ENCODE peak calls at places on chromosomes 2 and 18, in six cellular contexts. U is gastrocnemius medialis, Q is tibial artery, F is neural crest cell, Z is stomach, T is B cell. D is an unnamed sample.

GRCh38 chr2:61178603-61179545 is 16.9 kb downstream of the C2orf74 start:
- DNase-seq in U (peak; percentile 53), Q (no peak), F (no peak), Z (no peak), T (no peak), D (no peak)

GRCh38 chr2:32061973-32062861 is 1.1 kb upstream of the SPAST start:
- DNase-seq in U (peak; percentile 48), Q (peak; percentile 59), F (no peak), Z (peak; percentile 62), T (no peak), D (no peak)

GRCh38 chr2:223460774-223461211 is 141.4 kb downstream of the SCG2 start:
- DNase-seq in U (no peak), Q (no peak), F (no peak), Z (no peak), T (no peak), D (no peak)

GRCh38 chr2:96117701-96118588 is 1.6 kb upstream of the ADRA2B start:
- DNase-seq in U (no peak), Q (no peak), F (no peak), Z (no peak), T (no peak), D (peak; percentile 25)

GRCh38 chr2:155209696-155210449 is 511.4 kb downstream of the KCNJ3 start:
- DNase-seq in U (no peak), Q (no peak), F (no peak), Z (no peak), T (no peak), D (no peak)

GRCh38 chr18:77223221-77223639 is 26.4 kb upstream of the GALR1 start:
- DNase-seq in U (no peak), Q (no peak), F (no peak), Z (no peak), T (no peak), D (no peak)

GRCh38 chr2:196987298-196987653 is 60.8 kb upstream of the PGAP1 start:
- DNase-seq in U (no peak), Q (no peak), F (no peak), Z (no peak), T (no peak), D (no peak)

GRCh38 chr2:113672297-113672696 is 45.2 kb downstream of the RABL2A start:
- DNase-seq in U (no peak), Q (no peak), F (no peak), Z (no peak), T (no peak), D (no peak)

GRCh38 chr2:162974771-162975170 is 136.2 kb upstream of the KCNH7 start:
- DNase-seq in U (no peak), Q (no peak), F (no peak), Z (no peak), T (no peak), D (no peak)

GRCh38 chr2:222939208-222939846 is 78.5 kb downstream of the ACSL3 start:
- DNase-seq in U (peak; percentile 54), Q (no peak), F (peak; percentile 80), Z (peak; percentile 70), T (peak; percentile 49), D (no peak)

GRCh38 chr2:184444623-184445223 is 153.6 kb upstream of the ZNF804A start:
- DNase-seq in U (no peak), Q (no peak), F (no peak), Z (no peak), T (no peak), D (no peak)

GRCh38 chr2:203913947-203914346 is 22.6 kb upstream of the ICOS start:
- DNase-seq in U (no peak), Q (no peak), F (no peak), Z (no peak), T (no peak), D (no peak)

GRCh38 chr2:54770211-54770610 is 46.7 kb downstream of the EML6 start:
- DNase-seq in U (no peak), Q (no peak), F (no peak), Z (no peak), T (no peak), D (no peak)

GRCh38 chr18:62763101-62763521 is 47.8 kb downstream of the PHLPP1 start:
- DNase-seq in U (no peak), Q (no peak), F (no peak), Z (no peak), T (no peak), D (no peak)

GRCh38 chr2:234679766-234680687 is 183.1 kb upstream of the ARL4C start:
- DNase-seq in U (peak; percentile 71), Q (peak; percentile 81), F (no peak), Z (peak; percentile 55), T (no peak), D (no peak)

GRCh38 chr2:144133881-144134280 is 386.0 kb downstream of the ZEB2 start:
- DNase-seq in U (no peak), Q (no peak), F (no peak), Z (no peak), T (no peak), D (no peak)

GRCh38 chr2:179412116-179412515 is 147.5 kb upstream of the SESTD1 start:
- DNase-seq in U (no peak), Q (no peak), F (no peak), Z (no peak), T (no peak), D (no peak)

GRCh38 chr2:111022630-111023029 is 98.1 kb upstream of the BCL2L11 start:
- DNase-seq in U (no peak), Q (no peak), F (no peak), Z (no peak), T (no peak), D (no peak)

GRCh38 chr2:127254386-127254981 is 34.4 kb upstream of the CYP27C1 start:
- DNase-seq in U (no peak), Q (no peak), F (no peak), Z (no peak), T (no peak), D (no peak)

GRCh38 chr2:27492557-27492956 is 2.4 kb downstream of the FNDC4 start:
- DNase-seq in U (no peak), Q (no peak), F (no peak), Z (no peak), T (no peak), D (no peak)

GRCh38 chr2:147250652-147251356 is 594.0 kb upstream of the ACVR2A start:
- DNase-seq in U (no peak), Q (no peak), F (no peak), Z (no peak), T (no peak), D (no peak)

GRCh38 chr2:78431241-78431640 is 594.3 kb upstream of the REG3G start:
- DNase-seq in U (no peak), Q (no peak), F (no peak), Z (no peak), T (no peak), D (no peak)

GRCh38 chr2:58734365-58734764 is 493.2 kb upstream of the FANCL start:
- DNase-seq in U (no peak), Q (no peak), F (no peak), Z (no peak), T (no peak), D (no peak)

GRCh38 chr2:81734981-81735380 is 1430.4 kb upstream of the LRRTM1 start:
- DNase-seq in U (no peak), Q (no peak), F (no peak), Z (no peak), T (no peak), D (no peak)

GRCh38 chr2:174692256-174692830 is 71.9 kb downstream of the CHRNA1 start:
- DNase-seq in U (no peak), Q (peak; percentile 33), F (no peak), Z (no peak), T (no peak), D (no peak)

GRCh38 chr2:174690026-174690425 is 74.2 kb downstream of the CHRNA1 start:
- DNase-seq in U (no peak), Q (no peak), F (no peak), Z (no peak), T (no peak), D (no peak)

GRCh38 chr2:174686430-174686829 is 77.8 kb downstream of the CHRNA1 start:
- DNase-seq in U (no peak), Q (no peak), F (no peak), Z (no peak), T (no peak), D (no peak)

GRCh38 chr2:174691203-174691779 is 73.0 kb downstream of the CHRNA1 start:
- DNase-seq in U (no peak), Q (no peak), F (no peak), Z (no peak), T (no peak), D (no peak)

GRCh38 chr2:174688079-174688478 is 76.2 kb downstream of the CHRNA1 start:
- DNase-seq in U (no peak), Q (no peak), F (no peak), Z (no peak), T (no peak), D (no peak)
- TF ChIP-seq CTCF in U (no peak), Q (peak; percentile 46), F (peak; percentile 54), Z (no peak), T (peak; percentile 76), D (peak; percentile 46)

DNA sequence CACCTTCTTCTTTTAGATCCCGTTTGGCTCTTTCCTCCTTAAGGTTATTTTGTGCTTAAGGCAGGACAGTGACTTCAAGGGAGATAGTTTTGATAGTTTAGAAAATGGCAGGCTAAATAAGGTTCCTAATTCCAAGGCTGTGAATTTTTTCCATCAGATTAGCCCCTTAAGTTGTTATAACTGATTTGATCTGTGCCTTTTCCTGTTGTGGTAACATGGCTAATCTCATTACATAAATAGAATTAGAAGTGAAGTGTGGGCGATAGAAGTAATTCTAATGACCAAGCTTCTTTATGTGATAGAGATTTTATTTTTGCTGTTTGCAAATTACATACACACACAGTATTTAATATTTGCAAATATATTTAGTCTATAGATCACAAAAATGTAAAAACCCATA is 102.0 kb downstream of the MYO1B start:
- DNase-seq in U (no peak), Q (no peak), F (no peak), Z (no peak), T (no peak), D (no peak)
- TF ChIP-seq CTCF in U (no peak), Q (no peak), F (no peak), Z (no peak), T (no peak), D (no peak)

DNA sequence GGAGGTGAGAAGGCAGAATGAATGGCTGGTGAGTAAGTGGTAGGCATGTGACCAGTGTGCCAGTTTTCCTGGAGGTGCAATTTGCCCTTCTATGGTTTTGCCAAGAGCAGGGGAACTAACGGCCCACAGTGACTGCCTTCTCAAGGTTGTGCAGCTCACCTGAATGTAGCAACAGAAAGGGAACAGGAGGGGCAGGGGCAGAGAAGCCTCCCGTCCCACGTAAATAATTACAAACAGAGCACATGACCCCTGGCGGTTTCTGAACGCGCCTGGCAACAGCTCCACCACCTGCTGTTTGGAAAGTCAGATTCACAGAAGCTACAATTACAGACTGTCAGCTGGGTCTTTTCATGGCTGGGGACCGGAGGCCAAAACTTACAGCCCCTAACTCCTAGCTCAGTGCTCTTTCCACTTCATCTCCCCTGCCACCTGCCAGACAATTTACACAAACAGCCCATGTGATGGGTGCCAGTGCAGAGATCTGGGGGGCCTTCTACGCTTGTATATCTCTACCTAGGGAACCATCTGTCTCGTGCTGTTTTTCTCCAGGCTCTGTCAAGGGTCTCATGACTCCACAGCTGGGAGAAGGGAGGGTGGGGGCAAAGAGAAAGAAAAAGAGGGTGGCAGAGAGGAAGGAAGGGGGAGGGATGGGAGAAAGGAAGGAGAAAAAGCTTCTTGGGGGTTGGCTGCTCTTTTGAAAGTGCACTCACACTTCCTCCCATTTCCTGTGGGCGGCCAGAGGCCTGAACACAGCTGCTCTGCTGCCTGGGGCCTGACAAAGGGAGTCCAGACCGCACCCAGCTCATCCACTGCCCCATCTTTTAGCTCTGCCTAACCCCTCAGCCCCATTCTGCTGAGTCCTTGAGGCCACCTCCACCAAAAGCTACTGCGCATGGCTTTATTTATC is 69.5 kb downstream of the POLR1A start:
- DNase-seq in U (peak; percentile 96), Q (peak; percentile 81), F (peak; percentile 35), Z (peak; percentile 65), T (peak; percentile 88), D (no peak)
- TF ChIP-seq CTCF in U (peak; percentile 29), Q (no peak), F (peak; percentile 13), Z (peak; percentile 53), T (peak; percentile 63), D (no peak)

GRCh38 chr2:55885129-55885943 is 38.2 kb downstream of the EFEMP1 start:
- DNase-seq in U (no peak), Q (no peak), F (no peak), Z (no peak), T (no peak), D (no peak)
- TF ChIP-seq CTCF in U (no peak), Q (no peak), F (no peak), Z (no peak), T (no peak), D (no peak)

D was measured in mesothelial cell of epicardium.